ENCODE peak calls at places on chromosomes 3 and 15, in eight cellular contexts. E, Y, D, J, Q, C, I and H are unnamed samples.

GRCh38 chr15:83999396-84000120 is 236.0 kb upstream of the GOLGA6L4 start:
- DNase-seq in E (no peak), Y (no peak), D (peak), J (no peak), Q (no peak), C (no peak), I (no peak), H (no peak)

GRCh38 chr3:114213669-114214541 is 23.5 kb downstream of the ZNF80 start:
- DNase-seq in E (peak), Y (peak), D (no peak), J (no peak), Q (peak), C (no peak), I (peak), H (peak)

GRCh38 chr3:24339266-24339825 is 155.3 kb downstream of the THRB start:
- DNase-seq in E (no peak), Y (no peak), D (no peak), J (no peak), Q (no peak), C (no peak), I (no peak), H (no peak)

GRCh38 chr15:68621535-68621934 is 42.7 kb downstream of the CORO2B start:
- DNase-seq in E (no peak), Y (no peak), D (no peak), J (no peak), Q (no peak), C (no peak), I (no peak), H (no peak)

GRCh38 chr3:65946438-65946837 is 92.3 kb downstream of the MAGI1 start:
- DNase-seq in E (peak), Y (no peak), D (no peak), J (no peak), Q (peak), C (no peak), I (no peak), H (no peak)

GRCh38 chr3:52001443-52001974 is 5.8 kb upstream of the RPL29 start:
- DNase-seq in E (peak), Y (no peak), D (peak), J (no peak), Q (peak), C (peak), I (peak), H (peak)

GRCh38 chr3:51622868-51623267 is 48.2 kb upstream of the TEX264 start:
- DNase-seq in E (no peak), Y (no peak), D (no peak), J (no peak), Q (peak), C (no peak), I (no peak), H (no peak)

GRCh38 chr15:41958002-41958420 is 14.3 kb downstream of the EHD4 start:
- DNase-seq in E (peak), Y (no peak), D (no peak), J (no peak), Q (no peak), C (no peak), I (no peak), H (no peak)

GRCh38 chr15:30962079-30962478 is 29.3 kb downstream of the MTMR10 start:
- DNase-seq in E (no peak), Y (no peak), D (peak), J (no peak), Q (no peak), C (no peak), I (no peak), H (no peak)

GRCh38 chr3:126372413-126373145 is 15.4 kb upstream of the KLF15 start:
- DNase-seq in E (no peak), Y (no peak), D (no peak), J (peak), Q (no peak), C (no peak), I (no peak), H (no peak)

GRCh38 chr3:183583331-183584245 is 28.1 kb upstream of the KLHL6 start:
- DNase-seq in E (no peak), Y (no peak), D (no peak), J (no peak), Q (no peak), C (peak), I (no peak), H (no peak)
- H3K27ac ChIP-seq in E (no peak), Y (no peak), D (no peak), J (no peak), Q (no peak), C (no peak), I (peak), H (no peak)

DNA sequence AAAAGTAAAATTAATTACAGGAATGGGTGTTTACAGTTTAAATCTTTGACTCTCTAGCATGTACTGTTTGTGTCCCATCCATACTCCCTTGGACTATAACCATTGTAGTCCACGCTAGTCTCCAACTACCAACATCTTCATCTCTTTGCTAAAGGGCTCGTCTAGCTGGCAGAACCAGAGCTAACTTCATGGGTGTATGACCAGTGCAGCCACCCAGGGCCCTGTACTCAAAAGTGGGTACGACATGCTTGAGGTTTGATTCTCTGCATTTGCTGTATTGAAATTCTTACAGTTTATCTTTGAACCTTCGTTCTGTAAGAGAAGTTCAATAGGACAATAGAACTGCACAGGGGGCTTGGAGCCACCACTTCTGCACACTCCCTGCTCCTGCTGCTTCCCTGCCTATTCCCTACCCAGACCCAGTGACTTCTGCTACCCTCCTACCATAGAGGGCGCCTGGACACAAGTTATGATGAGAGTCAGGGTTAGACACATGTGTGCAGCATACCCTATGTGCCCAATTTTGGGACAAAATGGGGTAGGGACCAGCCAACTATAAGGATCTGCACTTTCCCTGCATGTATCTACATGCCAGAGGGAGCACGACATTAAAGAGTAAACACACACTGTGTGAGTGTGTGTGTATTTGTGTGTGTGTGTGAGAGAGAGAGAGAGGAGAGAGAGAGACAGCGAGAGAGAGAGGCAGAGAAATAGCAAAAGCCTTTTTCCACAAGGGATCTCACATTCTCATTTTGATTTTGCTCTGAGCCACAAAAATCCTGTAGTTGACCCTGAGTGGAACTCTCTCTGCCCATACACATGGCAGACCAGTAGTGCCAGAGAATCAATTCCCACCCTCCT is 59.0 kb upstream of the NECTIN3 start:
- DNase-seq in E (no peak), Y (no peak), D (peak), J (no peak), Q (no peak), C (peak), I (no peak), H (no peak)
- TF ChIP-seq CTCF in E (no peak), Y (no peak), D (peak), J (no peak), Q (no peak), C (peak), I (no peak), H (peak)

GRCh38 chr3:197589545-197589944 is 33.8 kb upstream of the BDH1 start:
- DNase-seq in E (no peak), Y (no peak), D (no peak), J (no peak), Q (no peak), C (no peak), I (no peak), H (no peak)
- H3K27ac ChIP-seq in E (no peak), Y (no peak), D (no peak), J (no peak), Q (no peak), C (no peak), I (peak), H (no peak)

GRCh38 chr15:79858469-79858868 is 38.3 kb downstream of the MTHFS start:
- DNase-seq in E (no peak), Y (no peak), D (no peak), J (no peak), Q (no peak), C (no peak), I (no peak), H (no peak)
- TF ChIP-seq CTCF in E (no peak), Y (no peak), D (peak), J (peak), Q (peak), C (peak), I (no peak), H (no peak)

DNA sequence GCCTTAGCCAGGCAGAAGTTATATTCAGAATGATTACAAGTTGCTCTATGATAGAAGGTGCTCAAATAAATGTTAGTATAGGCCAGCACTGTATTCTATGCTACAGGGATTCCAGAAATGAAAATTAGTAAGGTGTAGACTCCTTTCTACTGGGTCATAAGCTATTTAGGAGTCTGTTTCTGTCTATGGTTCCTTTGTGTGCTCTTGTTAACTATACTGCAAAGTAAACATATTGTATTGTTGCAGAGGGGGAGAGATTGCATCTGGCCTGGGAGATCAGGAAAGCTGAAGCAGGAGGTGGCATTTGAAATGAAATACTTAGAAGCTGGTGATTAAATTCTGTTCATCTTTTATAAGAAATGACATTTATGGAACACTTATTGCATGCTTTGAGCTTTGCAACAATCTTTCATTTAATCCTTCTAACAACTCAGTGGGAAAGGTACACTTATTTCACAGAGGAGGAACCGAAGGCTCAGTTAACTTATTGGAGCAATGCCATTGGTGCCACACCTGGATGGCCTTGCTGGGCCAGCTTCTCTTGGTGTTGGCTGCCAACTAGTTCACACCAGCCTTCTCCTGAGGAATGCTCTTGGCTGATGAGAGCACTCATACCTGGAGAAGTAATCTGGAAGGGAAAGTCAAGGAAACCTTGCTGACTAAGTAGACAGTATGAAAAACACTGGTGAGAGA is 39.1 kb downstream of the ABHD5 start:
- DNase-seq in E (no peak), Y (no peak), D (no peak), J (no peak), Q (no peak), C (no peak), I (peak), H (no peak)
- H3K27ac ChIP-seq in E (no peak), Y (no peak), D (no peak), J (no peak), Q (no peak), C (no peak), I (peak), H (no peak)

DNA sequence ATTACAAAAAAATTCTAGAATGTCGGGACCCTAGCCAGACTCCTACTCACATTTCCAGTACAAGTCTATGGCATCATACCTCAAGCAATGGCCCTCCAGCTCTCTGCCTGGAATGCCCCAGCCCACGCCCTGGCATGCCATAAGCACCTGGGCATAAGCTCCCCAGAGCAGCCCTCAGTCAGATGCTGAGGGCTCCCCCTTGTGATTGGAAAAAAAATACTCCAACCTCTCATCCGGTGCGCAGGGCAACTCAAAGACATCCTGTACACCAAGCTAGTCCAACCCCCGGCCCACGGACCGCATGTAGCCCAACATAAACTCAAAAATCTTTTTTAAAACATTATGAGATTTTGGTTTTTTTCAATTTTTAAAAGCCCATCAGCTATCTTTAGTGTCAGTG is 115.4 kb downstream of the NEK10 start:
- DNase-seq in E (peak), Y (peak), D (peak), J (no peak), Q (peak), C (peak), I (peak), H (peak)
- TF ChIP-seq CTCF in E (peak), Y (peak), D (peak), J (peak), Q (peak), C (peak), I (peak), H (peak)

DNA sequence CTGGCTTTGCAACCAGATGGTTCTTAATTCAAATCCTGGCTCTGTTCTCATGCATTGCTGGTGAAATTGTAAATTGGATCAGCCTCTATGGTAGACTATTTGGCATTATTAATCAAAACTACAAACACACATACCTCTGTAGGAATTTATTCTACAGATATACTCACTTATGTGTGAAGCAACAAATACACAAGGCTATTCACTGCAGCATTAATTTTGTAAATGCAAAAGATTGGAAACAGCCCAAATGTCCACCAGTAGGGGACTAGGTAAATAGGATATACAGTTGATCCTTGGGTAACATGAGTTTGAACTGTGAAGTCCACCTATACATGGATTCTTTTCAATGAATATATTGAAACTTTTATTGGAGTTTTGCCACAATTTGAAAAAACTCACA is 29.5 kb upstream of the LCTL start:
- DNase-seq in E (no peak), Y (no peak), D (no peak), J (no peak), Q (no peak), C (no peak), I (no peak), H (no peak)
- H3K27ac ChIP-seq in E (no peak), Y (no peak), D (no peak), J (no peak), Q (no peak), C (no peak), I (no peak), H (no peak)